ENCODE peak calls at places on chromosomes 16 and 17, in five cellular contexts. One of them, this sample, is unnamed.

GRCh38 chr16:72203401-72203800 is 31.4 kb upstream of the PMFBP1 start:
- DNase-seq in kidney: no peak
- DNase-seq in WTC11: no peak
- DNase-seq in AG09319: no peak
- DNase-seq in B cell: peak
- DNase-seq in this sample: no peak

GRCh38 chr17:40362696-40363479 is 1.6 kb downstream of the GJD3 start:
- DNase-seq in WTC11: peak
- DNase-seq in B cell: peak
- DNase-seq in kidney: peak
- DNase-seq in AG09319: no peak
- DNase-seq in this sample: peak

GRCh38 chr17:71163121-71163812 is 957.6 kb upstream of the SOX9 start:
- DNase-seq in kidney: no peak
- DNase-seq in AG09319: no peak
- DNase-seq in WTC11: no peak
- DNase-seq in B cell: no peak
- DNase-seq in this sample: no peak

GRCh38 chr16:28260193-28260592 is 32.1 kb upstream of the SBK1 start:
- DNase-seq in WTC11: no peak
- DNase-seq in B cell: no peak
- DNase-seq in AG09319: no peak
- DNase-seq in kidney: no peak
- DNase-seq in this sample: peak

GRCh38 chr17:50177983-50178834 is 12.4 kb downstream of the SGCA start:
- DNase-seq in kidney: peak
- DNase-seq in B cell: peak
- DNase-seq in WTC11: peak
- DNase-seq in AG09319: no peak
- DNase-seq in this sample: peak

GRCh38 chr16:56847173-56847948 is 17.6 kb upstream of the SLC12A3 start:
- DNase-seq in AG09319: no peak
- DNase-seq in B cell: peak
- DNase-seq in kidney: no peak
- DNase-seq in WTC11: no peak
- DNase-seq in this sample: no peak

GRCh38 chr17:40065041-40065770 is 2.4 kb downstream of the THRA start:
- DNase-seq in AG09319: no peak
- DNase-seq in kidney: no peak
- DNase-seq in WTC11: no peak
- DNase-seq in B cell: no peak
- DNase-seq in this sample: peak

GRCh38 chr17:29155966-29156338 is 24.2 kb downstream of the MYO18A start:
- DNase-seq in B cell: no peak
- DNase-seq in AG09319: no peak
- DNase-seq in kidney: peak
- DNase-seq in WTC11: peak
- DNase-seq in this sample: peak

GRCh38 chr16:8713635-8714097 is 39.2 kb downstream of the ABAT start:
- DNase-seq in B cell: no peak
- DNase-seq in AG09319: no peak
- DNase-seq in WTC11: no peak
- DNase-seq in kidney: no peak
- DNase-seq in this sample: no peak

GRCh38 chr16:71762186-71762585 is 37.7 kb upstream of the PHLPP2 start:
- DNase-seq in kidney: no peak
- DNase-seq in B cell: no peak
- DNase-seq in AG09319: no peak
- DNase-seq in WTC11: no peak
- DNase-seq in this sample: no peak

GRCh38 chr17:37650419-37651003 is 7.3 kb upstream of the DDX52 start:
- DNase-seq in B cell: no peak
- DNase-seq in WTC11: peak
- DNase-seq in kidney: no peak
- DNase-seq in AG09319: peak
- DNase-seq in this sample: peak

GRCh38 chr16:46889245-46889941 is 5.2 kb downstream of the GPT2 start:
- DNase-seq in WTC11: no peak
- DNase-seq in AG09319: no peak
- DNase-seq in kidney: no peak
- DNase-seq in B cell: no peak
- DNase-seq in this sample: no peak

GRCh38 chr16:48393843-48394703 is 8.9 kb upstream of the SIAH1 start:
- DNase-seq in AG09319: no peak
- DNase-seq in WTC11: no peak
- DNase-seq in kidney: no peak
- DNase-seq in B cell: no peak
- DNase-seq in this sample: no peak

GRCh38 chr16:1310832-1311200 is 1.4 kb downstream of the UBE2I start:
- DNase-seq in WTC11: no peak
- DNase-seq in kidney: no peak
- DNase-seq in B cell: peak
- DNase-seq in AG09319: no peak
- DNase-seq in this sample: no peak

GRCh38 chr17:75996665-75997590 is 3.7 kb upstream of the CDK3 start:
- DNase-seq in B cell: peak
- DNase-seq in AG09319: no peak
- DNase-seq in kidney: peak
- DNase-seq in WTC11: no peak
- DNase-seq in this sample: peak

GRCh38 chr17:20315821-20316220 is 151.5 kb downstream of the LGALS9B start:
- DNase-seq in WTC11: no peak
- DNase-seq in kidney: no peak
- DNase-seq in B cell: no peak
- DNase-seq in AG09319: no peak
- DNase-seq in this sample: no peak

GRCh38 chr17:70609566-70609965 is 440.2 kb downstream of the KCNJ2 start:
- DNase-seq in AG09319: no peak
- DNase-seq in B cell: no peak
- DNase-seq in WTC11: no peak
- DNase-seq in kidney: no peak
- DNase-seq in this sample: no peak

GRCh38 chr17:43881758-43882505 is 25.4 kb downstream of the MPP2 start:
- DNase-seq in WTC11: no peak
- DNase-seq in kidney: no peak
- DNase-seq in B cell: no peak
- DNase-seq in AG09319: no peak
- DNase-seq in this sample: peak

GRCh38 chr17:1298616-1299015 is 19.2 kb downstream of the TRARG1 start:
- DNase-seq in WTC11: peak
- DNase-seq in kidney: no peak
- DNase-seq in B cell: peak
- DNase-seq in AG09319: no peak
- DNase-seq in this sample: peak

GRCh38 chr17:77841742-77842141 is 116.8 kb upstream of the TNRC6C start:
- DNase-seq in AG09319: no peak
- DNase-seq in B cell: no peak
- DNase-seq in WTC11: no peak
- DNase-seq in kidney: no peak
- DNase-seq in this sample: no peak

GRCh38 chr17:79819534-79820276 is 19.5 kb downstream of the CBX4 start:
- DNase-seq in kidney: no peak
- DNase-seq in WTC11: no peak
- DNase-seq in AG09319: no peak
- DNase-seq in B cell: no peak
- DNase-seq in this sample: no peak

GRCh38 chr17:39739020-39739884 is 1.5 kb downstream of the GRB7 start:
- DNase-seq in B cell: no peak
- DNase-seq in kidney: peak
- DNase-seq in AG09319: no peak
- DNase-seq in WTC11: peak
- DNase-seq in this sample: peak

GRCh38 chr16:825298-826061 is 24.9 kb upstream of the GNG13 start:
- DNase-seq in kidney: peak
- DNase-seq in AG09319: no peak
- DNase-seq in WTC11: no peak
- DNase-seq in B cell: no peak
- DNase-seq in this sample: no peak

GRCh38 chr17:57044976-57045867 is 39.8 kb upstream of the AKAP1 start:
- DNase-seq in kidney: peak
- DNase-seq in WTC11: no peak
- DNase-seq in B cell: no peak
- DNase-seq in AG09319: no peak
- DNase-seq in this sample: no peak

GRCh38 chr17:31744541-31744951 is 114.5 kb downstream of the COPRS start:
- DNase-seq in AG09319: no peak
- DNase-seq in B cell: no peak
- DNase-seq in WTC11: no peak
- DNase-seq in kidney: no peak
- DNase-seq in this sample: no peak

GRCh38 chr17:77393274-77393600 is 252.5 kb downstream of the SEC14L1 start:
- DNase-seq in AG09319: no peak
- DNase-seq in kidney: no peak
- DNase-seq in B cell: no peak
- DNase-seq in WTC11: no peak
- DNase-seq in this sample: no peak

GRCh38 chr16:3645504-3646347 is 8.8 kb upstream of the DNASE1 start:
- DNase-seq in WTC11: peak
- DNase-seq in AG09319: no peak
- DNase-seq in kidney: no peak
- DNase-seq in B cell: no peak
- DNase-seq in this sample: peak

GRCh38 chr16:3642397-3643094 is 11.9 kb upstream of the DNASE1 start:
- DNase-seq in AG09319: no peak
- DNase-seq in B cell: no peak
- DNase-seq in WTC11: peak
- DNase-seq in kidney: no peak
- DNase-seq in this sample: peak

GRCh38 chr16:3646348-3646920 is 8.1 kb upstream of the DNASE1 start:
- DNase-seq in kidney: peak
- DNase-seq in B cell: no peak
- DNase-seq in WTC11: no peak
- DNase-seq in AG09319: no peak
- DNase-seq in this sample: peak

GRCh38 chr16:3643095-3643730 is 11.3 kb upstream of the DNASE1 start:
- DNase-seq in B cell: no peak
- DNase-seq in kidney: no peak
- DNase-seq in AG09319: no peak
- DNase-seq in WTC11: no peak
- DNase-seq in this sample: no peak

DNA sequence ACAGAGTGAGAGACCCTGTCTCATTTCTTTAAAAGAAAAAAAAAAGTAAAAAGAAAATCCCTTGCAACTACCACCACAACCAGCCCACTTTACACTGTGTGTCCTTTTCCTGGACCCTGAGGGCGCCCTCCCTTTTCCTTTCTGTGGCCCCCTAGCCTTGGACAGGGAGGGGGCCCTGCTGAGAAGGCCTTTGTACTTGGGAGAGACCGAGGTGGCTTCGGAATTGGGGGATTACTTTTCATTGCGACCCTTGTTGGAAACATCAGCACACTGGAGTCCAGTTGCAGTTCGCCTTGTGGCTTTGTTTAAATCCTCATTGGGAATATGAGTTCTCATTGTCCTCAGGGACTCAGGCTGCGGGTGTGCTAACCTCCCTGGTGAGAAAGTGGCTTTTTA is 9.4 kb upstream of the DNASE1 start:
- DNase-seq in WTC11: no peak
- DNase-seq in B cell: no peak
- DNase-seq in kidney: no peak
- DNase-seq in AG09319: no peak
- DNase-seq in this sample: no peak
- TF ChIP-seq CTCF in WTC11: no peak
- TF ChIP-seq CTCF in B cell: no peak
- TF ChIP-seq CTCF in kidney: no peak
- TF ChIP-seq CTCF in AG09319: no peak
- TF ChIP-seq CTCF in this sample: no peak

GRCh38 chr17:64056269-64057005 is 36.0 kb upstream of the ICAM2 start:
- DNase-seq in kidney: no peak
- DNase-seq in B cell: peak
- DNase-seq in WTC11: peak
- DNase-seq in AG09319: no peak
- DNase-seq in this sample: peak
- TF ChIP-seq CTCF in kidney: no peak
- TF ChIP-seq CTCF in B cell: no peak
- TF ChIP-seq CTCF in WTC11: no peak
- TF ChIP-seq CTCF in AG09319: no peak
- TF ChIP-seq CTCF in this sample: peak

DNA sequence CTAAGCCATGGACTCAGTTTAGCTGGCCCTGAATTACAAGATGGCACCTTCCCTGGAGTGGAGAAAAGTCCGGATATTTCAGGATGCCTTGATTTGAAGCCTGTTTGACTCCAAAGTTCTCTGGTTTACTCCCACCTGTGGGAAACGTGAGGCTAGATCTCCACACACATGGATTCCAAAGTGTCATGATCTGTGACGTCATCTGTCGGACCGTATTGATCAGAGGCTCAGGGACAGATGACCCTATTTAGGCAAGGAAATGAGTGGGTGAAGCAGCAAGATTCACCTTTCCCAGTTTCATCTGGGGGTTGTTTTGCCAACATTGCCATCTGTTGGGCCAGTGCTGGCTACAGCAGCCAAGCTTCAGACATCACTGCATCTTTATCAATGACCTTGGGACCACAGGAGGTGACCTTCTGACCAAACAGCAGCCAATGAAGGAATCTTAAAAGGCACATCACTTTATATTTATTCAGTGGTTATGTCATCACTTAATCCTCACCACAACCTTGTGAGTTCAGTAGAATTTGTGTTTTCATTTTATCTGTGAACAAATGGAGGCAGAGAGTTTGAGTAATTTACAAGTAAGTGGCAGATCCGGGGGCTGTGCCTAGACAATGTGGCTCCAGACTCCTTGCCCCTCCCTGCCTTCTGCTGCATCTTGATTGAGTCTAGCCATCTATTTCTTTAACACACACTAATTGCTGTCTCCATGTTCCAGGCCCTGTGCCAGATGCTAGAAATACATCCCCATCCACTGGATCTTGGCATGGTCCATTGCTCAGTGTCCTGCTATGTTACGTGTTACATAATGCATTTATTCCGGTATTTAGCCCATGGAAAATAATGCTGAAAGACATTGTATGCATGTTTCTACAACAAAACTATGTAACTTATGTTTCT is 1.5 kb upstream of the CDH13 start:
- DNase-seq in WTC11: no peak
- DNase-seq in AG09319: no peak
- DNase-seq in kidney: no peak
- DNase-seq in B cell: no peak
- DNase-seq in this sample: no peak
- TF ChIP-seq CTCF in WTC11: no peak
- TF ChIP-seq CTCF in AG09319: no peak
- TF ChIP-seq CTCF in kidney: no peak
- TF ChIP-seq CTCF in B cell: no peak
- TF ChIP-seq CTCF in this sample: peak

DNA sequence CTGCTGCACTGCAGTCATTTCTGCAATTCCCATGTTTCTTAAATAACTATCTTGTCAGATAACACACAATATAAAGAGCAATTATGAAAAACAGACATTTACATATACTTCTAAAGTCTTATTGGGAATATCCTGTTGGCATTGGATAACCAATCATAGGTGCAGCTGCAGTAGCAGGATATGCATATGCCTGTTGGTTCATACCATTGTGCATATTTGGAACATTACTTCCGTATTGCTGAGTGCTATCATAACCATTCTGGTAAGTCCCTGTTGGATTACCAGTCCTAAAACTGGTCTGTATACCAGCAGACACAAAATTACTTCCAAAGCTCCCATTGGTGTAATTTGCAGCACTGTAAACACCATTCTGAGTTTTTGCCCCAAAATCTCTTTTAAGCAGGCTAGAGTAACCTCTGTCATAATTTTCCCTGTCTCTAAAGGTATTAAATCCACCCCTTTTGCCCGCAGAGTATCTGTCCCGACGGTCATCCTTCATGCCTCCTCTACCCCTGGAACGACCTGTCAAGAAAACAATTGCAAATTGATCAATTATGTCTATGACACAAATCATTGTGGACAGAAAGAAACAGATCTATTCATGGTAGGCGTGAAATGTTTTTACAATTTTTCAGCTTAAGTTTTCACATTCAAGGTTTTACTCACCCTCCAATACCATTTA is 3.1 kb upstream of the POLG2 start:
- DNase-seq in WTC11: no peak
- DNase-seq in B cell: peak
- DNase-seq in kidney: no peak
- DNase-seq in AG09319: no peak
- DNase-seq in this sample: no peak
- TF ChIP-seq CTCF in WTC11: no peak
- TF ChIP-seq CTCF in B cell: no peak
- TF ChIP-seq CTCF in kidney: no peak
- TF ChIP-seq CTCF in AG09319: no peak
- TF ChIP-seq CTCF in this sample: no peak

This sample was measured in endodermal cell.